ENCODE peak calls at places on chromosome 13, in four cellular contexts. N is left ventricle myocardium superior, S is substantia nigra, K is retinal pigment epithelial cell. L is an unnamed sample.

GRCh38 chr13:111668451-111668850 is 348.0 kb downstream of the TEX29 start:
- DNase-seq in N (no peak), S (no peak), K (no peak), L (no peak)

GRCh38 chr13:76266566-76266965 is 619.6 kb downstream of the KCTD12 start:
- DNase-seq in N (no peak), S (no peak), K (no peak), L (no peak)

GRCh38 chr13:26459276-26460131 is 98.0 kb upstream of the WASF3 start:
- DNase-seq in N (peak; percentile 82), S (no peak), K (no peak), L (peak; percentile 79)

GRCh38 chr13:110698689-110699088 is 7.2 kb downstream of the CARS2 start:
- DNase-seq in N (no peak), S (no peak), K (no peak), L (no peak)

GRCh38 chr13:99415014-99415650 is 86.1 kb upstream of the TM9SF2 start:
- DNase-seq in N (no peak), S (no peak), K (no peak), L (no peak)

GRCh38 chr13:35489050-35489449 is 12.6 kb upstream of the MAB21L1 start:
- DNase-seq in N (no peak), S (no peak), K (no peak), L (no peak)

GRCh38 chr13:48976677-48977625 is 1.2 kb downstream of the FNDC3A start:
- DNase-seq in N (no peak), S (peak; percentile 9), K (peak; percentile 33), L (no peak)

GRCh38 chr13:41835871-41836270 is 125.0 kb downstream of the VWA8 start:
- DNase-seq in N (no peak), S (no peak), K (no peak), L (no peak)

GRCh38 chr13:35785563-35786327 is 309.3 kb upstream of the MAB21L1 start:
- DNase-seq in N (no peak), S (no peak), K (no peak), L (no peak)

GRCh38 chr13:112892759-112893569 is 76.0 kb upstream of the MCF2L start:
- DNase-seq in N (peak; percentile 8), S (no peak), K (no peak), L (no peak)

GRCh38 chr13:102770435-102770834 is 3.2 kb downstream of the TEX30 start:
- DNase-seq in N (no peak), S (no peak), K (peak; percentile 13), L (no peak)

GRCh38 chr13:76667551-76667950 is 218.7 kb downstream of the KCTD12 start:
- DNase-seq in N (no peak), S (no peak), K (peak; percentile 18), L (no peak)

GRCh38 chr13:113786262-113786841 is 27.3 kb downstream of the TMEM255B start:
- DNase-seq in N (no peak), S (no peak), K (no peak), L (no peak)

GRCh38 chr13:76711515-76712182 is 174.6 kb downstream of the KCTD12 start:
- DNase-seq in N (no peak), S (no peak), K (peak; percentile 92), L (no peak)

GRCh38 chr13:43785681-43786471 is 896 bp downstream of the ENOX1 start:
- DNase-seq in N (peak; percentile 90), S (peak; percentile 43), K (no peak), L (peak; percentile 87)

GRCh38 chr13:102838273-102838672 is 7.6 kb upstream of the ERCC5 start:
- DNase-seq in N (no peak), S (no peak), K (no peak), L (no peak)

GRCh38 chr13:111114362-111115050 is 604 bp upstream of the ARHGEF7 start:
- DNase-seq in N (peak; percentile 73), S (no peak), K (no peak), L (peak; percentile 58)

GRCh38 chr13:94389544-94390351 is 89.7 kb downstream of the DCT start:
- DNase-seq in N (no peak), S (no peak), K (no peak), L (no peak)

GRCh38 chr13:98033277-98034247 is 80.1 kb downstream of the IPO5 start:
- DNase-seq in N (no peak), S (no peak), K (no peak), L (no peak)

GRCh38 chr13:31503626-31504025 is 235.7 kb upstream of the RXFP2 start:
- DNase-seq in N (no peak), S (no peak), K (no peak), L (no peak)

GRCh38 chr13:38960175-38960574 is 30.5 kb downstream of the STOML3 start:
- DNase-seq in N (no peak), S (no peak), K (no peak), L (no peak)

GRCh38 chr13:92362717-92363116 is 863.9 kb upstream of the GPC6 start:
- DNase-seq in N (no peak), S (no peak), K (peak; percentile 50), L (no peak)

GRCh38 chr13:28268800-28269223 is 130.5 kb downstream of the PAN3 start:
- DNase-seq in N (no peak), S (no peak), K (no peak), L (no peak)

GRCh38 chr13:33208290-33208990 is 77.1 kb downstream of the STARD13 start:
- DNase-seq in N (no peak), S (no peak), K (no peak), L (no peak)

GRCh38 chr13:20412761-20413355 is 112.8 kb downstream of the CRYL1 start:
- DNase-seq in N (no peak), S (no peak), K (no peak), L (no peak)

GRCh38 chr13:111228262-111229144 is 91.9 kb upstream of the TEX29 start:
- DNase-seq in N (no peak), S (no peak), K (peak; percentile 25), L (no peak)

GRCh38 chr13:104522235-104523072 is 1456.2 kb upstream of the SLC10A2 start:
- DNase-seq in N (peak; percentile 32), S (no peak), K (no peak), L (peak; percentile 26)

GRCh38 chr13:101681834-101682233 is 229.4 kb downstream of the ITGBL1 start:
- DNase-seq in N (no peak), S (no peak), K (no peak), L (no peak)

GRCh38 chr13:45584816-45585215 is 30.7 kb downstream of the ERICH6B start:
- DNase-seq in N (no peak), S (no peak), K (no peak), L (no peak)

GRCh38 chr13:33349314-33349995 is 63.9 kb upstream of the STARD13 start:
- DNase-seq in N (peak; percentile 36), S (no peak), K (no peak), L (peak; percentile 28)

L was measured in left ventricle myocardium inferior.